ENCODE peak calls at places on chromosomes 2 and 18, in nine cellular contexts. J, I, K, X, L, M, Q, F and Y are unnamed samples.

GRCh38 chr18:26963292-26963691 is 97.8 kb upstream of the AQP4 start:
- DNase-seq in I (peak), F (no peak), Q (no peak), J (no peak), L (no peak), K (no peak), X (peak), M (no peak), Y (peak)

GRCh38 chr2:16314001-16314400 is 351.6 kb downstream of the CYRIA start:
- DNase-seq in I (no peak), Q (no peak), J (no peak), X (no peak), K (no peak), L (no peak), F (no peak), M (no peak), Y (no peak)

GRCh38 chr2:175880-176800 is 87.7 kb downstream of the SH3YL1 start:
- DNase-seq in X (no peak), M (peak), Q (no peak), J (no peak), K (no peak), I (no peak), L (no peak), F (peak), Y (no peak)

GRCh38 chr2:232405943-232406510 is 617 bp upstream of the ALPG start:
- DNase-seq in J (no peak), F (no peak), L (no peak), M (no peak), I (no peak), Q (no peak), X (no peak), K (no peak), Y (no peak)

GRCh38 chr2:45169339-45170190 is 160.3 kb upstream of the SIX2 start:
- DNase-seq in F (peak), L (no peak), Q (peak), J (peak), K (peak), M (no peak), I (peak), X (no peak), Y (peak)

GRCh38 chr2:118255771-118256372 is 167.6 kb downstream of the INSIG2 start:
- DNase-seq in M (no peak), I (no peak), L (no peak), X (no peak), F (no peak), Q (no peak), K (no peak), J (peak), Y (no peak)

GRCh38 chr2:8298783-8299182 is 383.1 kb upstream of the ID2 start:
- DNase-seq in L (no peak), Q (no peak), I (no peak), X (peak), M (no peak), J (no peak), F (peak), K (no peak), Y (peak)

GRCh38 chr2:237604960-237605359 is 14.4 kb upstream of the RAB17 start:
- DNase-seq in J (no peak), X (peak), K (peak), Q (no peak), I (no peak), M (peak), F (no peak), L (no peak), Y (peak)

GRCh38 chr2:224847961-224848850 is 132.0 kb upstream of the CCDC195 start:
- DNase-seq in L (no peak), X (peak), M (peak), Q (no peak), J (no peak), F (peak), I (peak), K (peak), Y (peak)

GRCh38 chr2:115160523-115161521 is 718.4 kb downstream of the DPP10 start:
- DNase-seq in J (peak), Q (peak), F (peak), K (peak), L (peak), M (no peak), I (peak), X (no peak), Y (no peak)
- H3K4me3 ChIP-seq in J (peak), Q (peak), F (peak), K (peak), L (peak), M (no peak), I (no peak), X (no peak), Y (no peak)

GRCh38 chr2:114729025-114729424 is 286.6 kb downstream of the DPP10 start:
- DNase-seq in L (no peak), F (peak), J (no peak), Q (no peak), I (no peak), M (no peak), K (peak), X (no peak), Y (no peak)
- TF ChIP-seq CTCF in L (peak), F (peak), J (no peak), Q (no peak), I (peak), M (no peak), K (no peak), X (no peak), Y (no peak)

GRCh38 chr2:148511883-148512282 is 132.7 kb upstream of the EPC2 start:
- DNase-seq in F (no peak), X (no peak), I (no peak), Q (no peak), L (no peak), K (no peak), M (no peak), J (no peak), Y (no peak)

GRCh38 chr2:148507970-148508369 is 136.6 kb upstream of the EPC2 start:
- DNase-seq in Q (no peak), M (no peak), X (no peak), K (no peak), I (no peak), J (no peak), L (no peak), F (no peak), Y (no peak)

GRCh38 chr2:148513425-148513824 is 131.1 kb upstream of the EPC2 start:
- DNase-seq in L (no peak), Q (peak), I (no peak), K (no peak), F (no peak), J (no peak), M (no peak), X (no peak), Y (no peak)

GRCh38 chr2:148508878-148509702 is 135.5 kb upstream of the EPC2 start:
- DNase-seq in J (peak), L (peak), F (peak), K (peak), X (peak), I (peak), M (peak), Q (peak), Y (peak)

DNA sequence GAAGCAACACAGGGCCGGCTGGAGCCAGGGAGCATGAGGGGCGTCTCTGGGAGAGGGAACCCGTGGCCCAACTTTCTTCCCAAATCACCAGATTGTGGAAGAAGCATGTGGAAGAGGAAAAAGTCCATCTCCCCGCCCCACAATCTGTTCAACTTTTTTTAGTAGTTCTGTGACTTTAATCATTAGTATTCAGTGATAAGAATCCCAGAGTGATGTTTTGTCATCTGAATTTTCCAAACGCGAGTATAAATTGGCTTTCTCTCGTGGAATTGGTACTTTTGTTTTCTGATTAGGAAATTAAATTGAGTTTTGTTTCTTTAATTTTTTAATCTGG is 134.9 kb upstream of the EPC2 start:
- DNase-seq in L (no peak), J (no peak), F (no peak), Q (no peak), M (no peak), I (no peak), X (no peak), K (no peak), Y (no peak)
- H3K4me3 ChIP-seq in L (no peak), J (no peak), F (no peak), Q (peak), M (no peak), I (no peak), X (no peak), K (no peak), Y (peak)

GRCh38 chr2:85011747-85012146 is 40.8 kb downstream of the KCMF1 start:
- DNase-seq in Q (no peak), F (no peak), K (peak), J (peak), X (no peak), I (no peak), M (no peak), L (no peak), Y (no peak)
- TF ChIP-seq CTCF in Q (peak), F (no peak), K (peak), J (peak), X (no peak), I (no peak), M (no peak), L (no peak), Y (peak)